ENCODE peak calls at places on chromosomes 3 and 15, in four cellular contexts. X, J, U and F are unnamed samples. For H3K4me1, the result is how much of the 10 kb centered on the place peaks cover.

GRCh38 chr3:9569054-9569453 is 15.4 kb upstream of the LHFPL4 start:
- ATAC-seq in X (no peak), J (no peak), U (no peak), F (no peak)

GRCh38 chr3:161648071-161648470 is 151.5 kb downstream of the OTOL1 start:
- ATAC-seq in X (no peak), J (no peak), U (no peak), F (no peak)

GRCh38 chr15:100714749-100715342 is 112.5 kb downstream of the ASB7 start:
- ATAC-seq in X (no peak), J (no peak), U (peak), F (no peak)

GRCh38 chr15:90362936-90363212 is 10.8 kb downstream of the ZNF774 start:
- ATAC-seq in X (no peak), J (peak), U (no peak), F (peak)

GRCh38 chr3:89606151-89606550 is 498.7 kb downstream of the EPHA3 start:
- ATAC-seq in X (no peak), J (no peak), U (no peak), F (no peak)

GRCh38 chr3:134008630-134009156 is 21.0 kb downstream of the SLCO2A1 start:
- ATAC-seq in X (no peak), J (no peak), U (no peak), F (no peak)

GRCh38 chr3:62875103-62876002 is at the start of gene CADPS:
- ATAC-seq in X (no peak), J (no peak), U (no peak), F (no peak)

GRCh38 chr3:106299300-106300098 is 430.7 kb upstream of the CBLB start:
- ATAC-seq in X (peak), J (no peak), U (no peak), F (peak)

GRCh38 chr15:45129651-45130129 is at the start of the genes DUOX1 and DUOXA1:
- ATAC-seq in X (no peak), J (no peak), U (no peak), F (peak)

GRCh38 chr3:53729618-53730017 is 116.6 kb downstream of the CHDH start:
- ATAC-seq in X (peak), J (peak), U (peak), F (no peak)

GRCh38 chr3:143658869-143659268 is 189.4 kb downstream of the SLC9A9 start:
- ATAC-seq in X (no peak), J (no peak), U (no peak), F (no peak)

GRCh38 chr3:46380471-46381215 is 9.9 kb downstream of the CCR5 start:
- ATAC-seq in X (no peak), J (no peak), U (no peak), F (no peak)

GRCh38 chr3:190497809-190498208 is 16.1 kb upstream of the IL1RAP start:
- ATAC-seq in X (no peak), J (no peak), U (no peak), F (no peak)

GRCh38 chr15:40310001-40310959 is 2.5 kb upstream of the PLCB2 start:
- ATAC-seq in X (peak), J (peak), U (peak), F (no peak)

GRCh38 chr3:172659246-172660002 is 51.4 kb downstream of the NCEH1 start:
- ATAC-seq in X (no peak), J (peak), U (peak), F (no peak)

GRCh38 chr3:56633602-56634371 is 49.3 kb downstream of the TASOR start:
- ATAC-seq in X (no peak), J (no peak), U (no peak), F (no peak)

GRCh38 chr3:32239638-32240550 is 1.4 kb downstream of the CMTM8 start:
- ATAC-seq in X (peak), J (peak), U (peak), F (peak)

GRCh38 chr3:98705694-98706093 is 57.4 kb upstream of the ST3GAL6 start:
- ATAC-seq in X (peak), J (peak), U (no peak), F (no peak)

GRCh38 chr3:122343654-122344053 is 18.6 kb downstream of the CSTA start:
- ATAC-seq in X (no peak), J (no peak), U (no peak), F (no peak)

GRCh38 chr3:111917300-111917699 is 58.2 kb downstream of the PHLDB2 start:
- ATAC-seq in X (no peak), J (peak), U (no peak), F (no peak)

GRCh38 chr3:64360261-64360660 is 135.0 kb upstream of the PRICKLE2 start:
- ATAC-seq in X (no peak), J (no peak), U (no peak), F (no peak)

GRCh38 chr3:105965384-105965783 is 96.6 kb upstream of the CBLB start:
- ATAC-seq in X (no peak), J (no peak), U (no peak), F (no peak)

GRCh38 chr3:10322355-10322715 is 1.4 kb upstream of the SEC13 start:
- ATAC-seq in X (peak), J (peak), U (peak), F (no peak)

GRCh38 chr3:4656059-4656458 is 162.9 kb downstream of the ITPR1 start:
- ATAC-seq in X (peak), J (peak), U (peak), F (peak)

GRCh38 chr15:67820147-67820991 is 4.9 kb upstream of the SKOR1 start:
- ATAC-seq in X (no peak), J (no peak), U (no peak), F (no peak)

GRCh38 chr3:177753498-177754155 is 556.3 kb upstream of the TBL1XR1 start:
- ATAC-seq in X (no peak), J (no peak), U (no peak), F (peak)

GRCh38 chr3:187125319-187126031 is 13.8 kb downstream of the RPL39L start:
- ATAC-seq in X (peak), J (no peak), U (no peak), F (no peak)

GRCh38 chr15:92049290-92050008 is 195.9 kb downstream of the SLCO3A1 start:
- ATAC-seq in X (no peak), J (no peak), U (no peak), F (no peak)

GRCh38 chr15:92051726-92052125 is 198.2 kb downstream of the SLCO3A1 start:
- ATAC-seq in X (no peak), J (no peak), U (no peak), F (no peak)

GRCh38 chr15:92050220-92050898 is 196.9 kb downstream of the SLCO3A1 start:
- ATAC-seq in X (no peak), J (no peak), U (no peak), F (no peak)

GRCh38 chr15:92047900-92048299 is 194.4 kb downstream of the SLCO3A1 start:
- ATAC-seq in X (no peak), J (no peak), U (no peak), F (no peak)

GRCh38 chr15:92048739-92049138 is 195.2 kb downstream of the SLCO3A1 start:
- ATAC-seq in X (no peak), J (no peak), U (no peak), F (no peak)
- H3K4me1 ChIP-seq in X (under half), J (under half), U (under half), F (under half)

DNA sequence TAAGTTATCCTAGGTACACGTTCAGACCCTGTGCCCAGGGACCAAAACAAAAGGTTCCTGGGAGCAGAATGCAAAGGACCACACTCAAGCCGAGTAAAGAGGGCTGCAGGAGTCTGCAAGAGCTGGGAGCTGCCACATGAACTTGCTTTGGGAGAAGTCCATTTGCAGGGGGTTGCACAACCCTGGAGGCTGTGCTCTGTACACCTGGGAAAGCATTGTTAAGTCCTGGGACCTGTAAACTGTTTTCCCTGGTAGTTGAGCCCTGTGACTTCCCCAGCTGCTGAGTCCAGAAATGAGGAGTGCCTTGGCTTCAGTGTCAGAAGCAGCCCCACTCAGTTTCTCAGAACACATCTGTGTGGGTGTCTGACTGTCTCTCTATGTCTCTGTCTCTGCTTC is 102.2 kb upstream of the TPM1 start:
- ATAC-seq in X (no peak), J (no peak), U (peak), F (peak)
- H3K4me3 ChIP-seq in X (no peak), J (no peak), U (no peak), F (no peak)

GRCh38 chr15:74869372-74869725 is 3.8 kb downstream of the SCAMP2 start:
- ATAC-seq in X (no peak), J (no peak), U (no peak), F (peak)
- TF ChIP-seq EP300 in X (no peak), J (no peak), U (no peak), F (no peak)

GRCh38 chr3:73229036-73229435 is 167.6 kb downstream of the EBLN2 start:
- ATAC-seq in X (no peak), J (no peak), U (no peak), F (no peak)

GRCh38 chr3:73228425-73228824 is 167.0 kb downstream of the EBLN2 start:
- ATAC-seq in X (no peak), J (no peak), U (no peak), F (no peak)

GRCh38 chr3:73225161-73225861 is 163.9 kb downstream of the EBLN2 start:
- ATAC-seq in X (no peak), J (no peak), U (no peak), F (no peak)

GRCh38 chr3:73228000-73228399 is 166.5 kb downstream of the EBLN2 start:
- ATAC-seq in X (no peak), J (no peak), U (no peak), F (no peak)

GRCh38 chr3:73226026-73226425 is 164.6 kb downstream of the EBLN2 start:
- ATAC-seq in X (no peak), J (no peak), U (no peak), F (no peak)
- H3K4me1 ChIP-seq in X (under half), J (under half), U (under half), F (under half)

GRCh38 chr3:188947401-188947982 is 224.3 kb upstream of the TPRG1 start:
- ATAC-seq in X (no peak), J (peak), U (peak), F (peak)

GRCh38 chr3:188946351-188946750 is 225.4 kb upstream of the TPRG1 start:
- ATAC-seq in X (no peak), J (no peak), U (no peak), F (no peak)

GRCh38 chr3:188948658-188949400 is 222.9 kb upstream of the TPRG1 start:
- ATAC-seq in X (no peak), J (peak), U (peak), F (no peak)

GRCh38 chr3:188946837-188947236 is 224.9 kb upstream of the TPRG1 start:
- ATAC-seq in X (no peak), J (no peak), U (no peak), F (no peak)

DNA sequence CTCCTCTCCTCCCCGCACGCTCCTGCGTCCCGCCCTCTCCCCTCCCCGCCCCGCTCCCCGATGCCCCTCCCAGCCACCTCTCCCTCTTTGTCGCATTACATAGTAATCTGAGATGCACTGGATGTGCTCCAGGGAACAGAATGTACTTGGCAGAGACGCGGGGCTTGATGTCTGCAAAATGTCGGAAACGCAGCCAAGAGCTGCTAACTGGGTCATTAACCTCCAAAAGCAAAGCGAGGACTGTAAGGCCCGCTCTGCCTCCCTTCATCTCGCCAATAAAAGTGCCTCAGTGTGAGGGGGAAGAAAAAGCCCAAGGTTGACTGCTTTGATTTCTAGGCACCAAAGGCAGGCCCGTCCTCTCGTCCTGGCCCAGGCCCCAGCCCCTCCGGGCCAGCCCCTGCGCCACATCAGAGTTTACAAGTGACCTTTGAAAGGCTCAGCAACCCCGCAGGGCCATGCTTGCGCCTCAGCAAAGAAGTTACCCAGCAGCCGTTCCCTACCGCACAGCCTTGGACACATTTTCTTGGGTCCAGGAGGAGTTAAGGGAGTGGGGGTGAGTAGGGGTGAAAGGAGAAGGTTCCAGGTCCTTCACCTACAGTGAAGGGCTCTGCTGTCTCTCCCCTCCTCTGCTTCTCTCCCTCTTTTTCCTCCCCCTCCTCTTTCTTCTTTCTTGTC is 223.7 kb upstream of the TPRG1 start:
- ATAC-seq in X (no peak), J (peak), U (no peak), F (peak)
- H3K4me3 ChIP-seq in X (no peak), J (peak), U (no peak), F (peak)